ENCODE peak calls at places on chromosomes 4 and X, in four cellular contexts. One of them, this sample, is unnamed. For H3K4me1, the result is how much of the 10 kb centered on the place peaks cover.

GRCh38 chr4:147407261-147408045 is 73.4 kb upstream of the EDNRA start:
- DNase-seq in GM23338: peak
- DNase-seq in NT2/D1: peak
- DNase-seq in spleen: no peak
- DNase-seq in this sample: no peak

GRCh38 chrX:155767101-155767878 is 113.9 kb upstream of the VAMP7 start:
- DNase-seq in GM23338: peak
- DNase-seq in NT2/D1: no peak
- DNase-seq in spleen: no peak
- DNase-seq in this sample: no peak

GRCh38 chr4:40908702-40909362 is 159.1 kb downstream of the NSUN7 start:
- DNase-seq in GM23338: peak
- DNase-seq in NT2/D1: peak
- DNase-seq in spleen: peak
- DNase-seq in this sample: peak

GRCh38 chr4:47434931-47435330 is 28.6 kb downstream of the COMMD8 start:
- DNase-seq in GM23338: no peak
- DNase-seq in spleen: no peak
- DNase-seq in NT2/D1: no peak
- DNase-seq in this sample: no peak

GRCh38 chrX:121871122-121871521 is 823.7 kb downstream of the GLUD2 start:
- DNase-seq in NT2/D1: no peak
- DNase-seq in spleen: peak
- DNase-seq in GM23338: no peak
- DNase-seq in this sample: no peak

GRCh38 chr4:48799157-48799556 is 19.1 kb upstream of the FRYL start:
- DNase-seq in NT2/D1: peak
- DNase-seq in GM23338: peak
- DNase-seq in spleen: no peak
- DNase-seq in this sample: no peak

GRCh38 chrX:6228720-6229119 is at the start of gene NLGN4X:
- DNase-seq in NT2/D1: peak
- DNase-seq in spleen: peak
- DNase-seq in GM23338: peak
- DNase-seq in this sample: no peak

GRCh38 chr4:147550626-147551250 is 66.5 kb upstream of the TMEM184C start:
- DNase-seq in NT2/D1: no peak
- DNase-seq in spleen: no peak
- DNase-seq in GM23338: no peak
- DNase-seq in this sample: no peak

GRCh38 chr4:76738081-76738931 is 159.6 kb downstream of the SOWAHB start:
- DNase-seq in NT2/D1: no peak
- DNase-seq in GM23338: no peak
- DNase-seq in spleen: no peak
- DNase-seq in this sample: no peak

GRCh38 chrX:71545364-71545763 is 12.5 kb downstream of the OGT start:
- DNase-seq in GM23338: no peak
- DNase-seq in NT2/D1: no peak
- DNase-seq in spleen: no peak
- DNase-seq in this sample: no peak

GRCh38 chrX:144730486-144730885 is 516.8 kb upstream of the SPANXN1 start:
- DNase-seq in NT2/D1: no peak
- DNase-seq in spleen: no peak
- DNase-seq in GM23338: no peak
- DNase-seq in this sample: no peak

GRCh38 chr4:110636677-110637407 is 14.0 kb upstream of the PITX2 start:
- DNase-seq in GM23338: peak
- DNase-seq in spleen: no peak
- DNase-seq in NT2/D1: no peak
- DNase-seq in this sample: no peak

GRCh38 chrX:29172880-29173279 is 585.6 kb downstream of the IL1RAPL1 start:
- DNase-seq in GM23338: no peak
- DNase-seq in spleen: no peak
- DNase-seq in NT2/D1: no peak
- DNase-seq in this sample: no peak

GRCh38 chr4:682490-683172 is 6.3 kb downstream of the SLC49A3 start:
- DNase-seq in spleen: peak
- DNase-seq in NT2/D1: no peak
- DNase-seq in GM23338: no peak
- DNase-seq in this sample: peak

GRCh38 chr4:101230806-101231426 is 116.4 kb downstream of the PPP3CA start:
- DNase-seq in GM23338: peak
- DNase-seq in NT2/D1: no peak
- DNase-seq in spleen: no peak
- DNase-seq in this sample: no peak

GRCh38 chrX:120741452-120741851 is 111.6 kb upstream of the C1GALT1C1 start:
- DNase-seq in GM23338: no peak
- DNase-seq in spleen: no peak
- DNase-seq in NT2/D1: no peak
- DNase-seq in this sample: no peak

GRCh38 chrX:112677167-112677566 is 2.6 kb downstream of the LHFPL1 start:
- DNase-seq in GM23338: no peak
- DNase-seq in NT2/D1: no peak
- DNase-seq in spleen: no peak
- DNase-seq in this sample: no peak

GRCh38 chr4:124953059-124953850 is 240.7 kb upstream of the ANKRD50 start:
- DNase-seq in GM23338: no peak
- DNase-seq in spleen: no peak
- DNase-seq in NT2/D1: no peak
- DNase-seq in this sample: no peak

GRCh38 chr4:88409206-88409605 is 30.6 kb downstream of the HERC6 start:
- DNase-seq in GM23338: no peak
- DNase-seq in spleen: no peak
- DNase-seq in NT2/D1: no peak
- DNase-seq in this sample: no peak

GRCh38 chr4:186807809-186808634 is 84.4 kb upstream of the FAT1 start:
- DNase-seq in GM23338: no peak
- DNase-seq in NT2/D1: no peak
- DNase-seq in spleen: no peak
- DNase-seq in this sample: no peak

GRCh38 chrX:75096331-75096730 is 59.8 kb downstream of the ABCB7 start:
- DNase-seq in NT2/D1: no peak
- DNase-seq in GM23338: no peak
- DNase-seq in spleen: no peak
- DNase-seq in this sample: no peak

GRCh38 chrX:13666836-13667235 is 13.9 kb downstream of the TCEANC start:
- DNase-seq in NT2/D1: no peak
- DNase-seq in GM23338: no peak
- DNase-seq in spleen: no peak
- DNase-seq in this sample: no peak

GRCh38 chr4:25180524-25181131 is 20.4 kb upstream of the SEPSECS start:
- DNase-seq in GM23338: peak
- DNase-seq in spleen: no peak
- DNase-seq in NT2/D1: peak
- DNase-seq in this sample: no peak

GRCh38 chrX:85244411-85245210 is 820 bp downstream of the ZNF711 start:
- DNase-seq in GM23338: peak
- DNase-seq in spleen: peak
- DNase-seq in NT2/D1: no peak
- DNase-seq in this sample: no peak

GRCh38 chr4:7687006-7687405 is 252.3 kb upstream of the PSAPL1 start:
- DNase-seq in GM23338: no peak
- DNase-seq in spleen: peak
- DNase-seq in NT2/D1: no peak
- DNase-seq in this sample: no peak

GRCh38 chr4:15327311-15328298 is 100.2 kb upstream of the C1QTNF7 start:
- DNase-seq in GM23338: no peak
- DNase-seq in spleen: no peak
- DNase-seq in NT2/D1: no peak
- DNase-seq in this sample: no peak

GRCh38 chr4:5890063-5890727 is 2.7 kb downstream of the CRMP1 start:
- DNase-seq in GM23338: peak
- DNase-seq in spleen: no peak
- DNase-seq in NT2/D1: peak
- DNase-seq in this sample: no peak

GRCh38 chr4:86117781-86118302 is 242.0 kb downstream of the MAPK10 start:
- DNase-seq in NT2/D1: no peak
- DNase-seq in spleen: no peak
- DNase-seq in GM23338: no peak
- DNase-seq in this sample: no peak

GRCh38 chr4:74108457-74109115 is 9.6 kb upstream of the CXCL2 start:
- DNase-seq in NT2/D1: no peak
- DNase-seq in GM23338: no peak
- DNase-seq in spleen: no peak
- DNase-seq in this sample: no peak

DNA sequence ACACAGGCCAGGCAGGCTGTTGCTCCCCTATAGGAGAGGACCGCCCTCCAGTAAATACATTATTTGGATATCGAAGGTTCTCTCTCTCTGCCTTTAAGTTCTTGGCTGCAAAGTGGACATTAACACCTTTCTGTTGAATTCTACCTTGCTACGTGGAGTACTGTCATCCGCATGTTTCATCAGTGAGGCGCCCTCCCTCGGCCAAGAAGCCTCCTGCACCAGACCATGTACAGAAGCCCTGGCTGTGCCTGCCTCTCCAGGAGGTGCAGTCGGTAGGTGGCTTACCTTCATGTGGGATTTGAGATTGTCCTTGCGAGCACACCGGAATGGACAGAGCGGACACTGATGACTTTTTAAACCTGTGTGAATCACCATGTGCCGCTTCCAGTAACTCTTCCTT is 46.7 kb downstream of the ZNF827 start:
- DNase-seq in spleen: no peak
- DNase-seq in NT2/D1: no peak
- DNase-seq in GM23338: peak
- DNase-seq in this sample: no peak
- H3K4me1 ChIP-seq in spleen: under half
- H3K4me1 ChIP-seq in NT2/D1: under half
- H3K4me1 ChIP-seq in GM23338: half or more
- H3K4me1 ChIP-seq in this sample: under half

DNA sequence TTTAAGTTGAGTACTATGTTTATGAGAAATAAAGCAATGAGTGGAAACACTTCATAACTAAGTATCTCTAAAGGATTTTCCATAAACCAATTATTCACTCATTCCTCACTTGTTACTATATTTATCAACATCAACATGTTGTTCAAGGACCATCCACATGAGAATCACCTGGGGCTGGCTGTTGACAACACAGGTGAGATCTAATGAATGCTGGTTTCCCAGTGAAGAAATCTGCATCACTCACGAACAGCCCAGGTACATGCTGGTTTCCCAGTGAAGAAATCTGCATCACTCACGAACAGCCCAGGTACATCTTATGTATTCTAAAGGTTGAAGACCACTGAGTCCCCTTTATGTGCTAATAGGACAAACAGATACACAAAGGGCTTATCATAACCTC is 32.5 kb downstream of the TSPAN5 start:
- DNase-seq in NT2/D1: no peak
- DNase-seq in spleen: no peak
- DNase-seq in GM23338: no peak
- DNase-seq in this sample: no peak
- H3K4me3 ChIP-seq in NT2/D1: no peak
- H3K4me3 ChIP-seq in spleen: no peak
- H3K4me3 ChIP-seq in GM23338: no peak
- H3K4me3 ChIP-seq in this sample: no peak

DNA sequence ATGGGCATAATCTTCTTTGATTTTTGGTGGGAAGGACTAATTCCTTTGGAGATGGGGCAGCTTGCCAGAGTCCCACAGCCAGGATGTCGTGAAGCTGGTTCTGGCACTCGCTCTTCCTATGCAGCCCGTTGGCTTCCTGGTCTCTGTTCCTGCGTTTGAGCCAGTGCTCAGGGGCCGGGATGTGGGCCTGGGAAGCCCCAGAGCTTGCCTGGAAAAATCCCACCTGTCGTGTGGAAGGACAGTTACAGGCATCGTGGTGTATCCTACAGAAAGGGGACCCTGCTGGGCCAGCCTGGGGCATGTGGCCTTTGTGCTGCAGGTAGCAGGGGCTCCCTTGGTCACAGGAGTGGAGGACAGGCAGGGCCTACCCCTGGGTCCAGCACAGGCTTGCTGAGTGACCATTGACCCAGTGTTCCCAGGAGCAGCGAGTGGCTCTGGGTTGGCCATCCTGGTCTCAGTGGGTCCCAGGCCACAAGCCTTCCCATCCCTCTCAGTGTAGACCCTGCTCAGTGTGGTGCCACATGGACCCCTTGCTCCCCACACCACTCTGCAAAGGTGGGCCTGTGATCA is 50.2 kb downstream of the ADRA2C start:
- DNase-seq in NT2/D1: no peak
- DNase-seq in spleen: no peak
- DNase-seq in GM23338: no peak
- DNase-seq in this sample: no peak
- H3K4me1 ChIP-seq in NT2/D1: under half
- H3K4me1 ChIP-seq in spleen: under half
- H3K4me1 ChIP-seq in GM23338: under half
- H3K4me1 ChIP-seq in this sample: under half

GRCh38 chr4:170091069-170091696 is 1.4 kb upstream of the AADAT start:
- DNase-seq in NT2/D1: no peak
- DNase-seq in GM23338: peak
- DNase-seq in spleen: no peak
- DNase-seq in this sample: no peak
- H3K4me3 ChIP-seq in NT2/D1: no peak
- H3K4me3 ChIP-seq in GM23338: peak
- H3K4me3 ChIP-seq in spleen: no peak
- H3K4me3 ChIP-seq in this sample: no peak

GRCh38 chr4:121064482-121064881 is 7.9 kb downstream of the NDNF start:
- DNase-seq in NT2/D1: no peak
- DNase-seq in spleen: no peak
- DNase-seq in GM23338: no peak
- DNase-seq in this sample: no peak

GRCh38 chr4:121057466-121057911 is 14.8 kb downstream of the NDNF start:
- DNase-seq in GM23338: peak
- DNase-seq in spleen: no peak
- DNase-seq in NT2/D1: no peak
- DNase-seq in this sample: no peak

GRCh38 chr4:121061215-121061614 is 11.1 kb downstream of the NDNF start:
- DNase-seq in spleen: no peak
- DNase-seq in GM23338: no peak
- DNase-seq in NT2/D1: no peak
- DNase-seq in this sample: no peak

GRCh38 chr4:121062466-121062975 is 9.8 kb downstream of the NDNF start:
- DNase-seq in spleen: no peak
- DNase-seq in NT2/D1: no peak
- DNase-seq in GM23338: peak
- DNase-seq in this sample: no peak

DNA sequence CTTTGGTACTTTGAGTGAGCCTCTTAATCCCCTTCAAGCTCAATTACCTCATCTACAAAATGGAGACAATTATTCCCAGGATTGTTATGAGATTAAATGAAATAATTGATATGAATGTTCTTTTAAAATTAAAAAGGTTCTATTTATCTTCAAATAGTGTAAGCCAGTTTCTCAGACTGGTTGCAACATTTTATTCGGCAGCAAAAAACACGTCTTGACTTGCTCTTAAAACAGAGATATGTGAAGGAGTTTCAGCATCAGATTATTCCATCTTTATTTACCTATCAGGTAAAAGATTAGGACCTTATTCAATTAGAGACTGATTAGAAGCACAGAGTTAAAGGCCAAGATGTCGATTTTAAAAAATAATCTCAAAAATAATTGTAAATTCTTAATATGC is 10.5 kb downstream of the NDNF start:
- DNase-seq in NT2/D1: no peak
- DNase-seq in spleen: no peak
- DNase-seq in GM23338: no peak
- DNase-seq in this sample: no peak
- H3K4me1 ChIP-seq in NT2/D1: under half
- H3K4me1 ChIP-seq in spleen: under half
- H3K4me1 ChIP-seq in GM23338: under half
- H3K4me1 ChIP-seq in this sample: under half